ENCODE peak calls at places on chromosome 16, in five cellular contexts. E is stomach, S is AG10803, U is dorsolateral prefrontal cortex, K is foreskin fibroblast. Z is an unnamed sample.

GRCh38 chr16:27945233-27945975 is 118.1 kb downstream of the GSG1L start:
- DNase-seq in E (peak), S (no peak), U (no peak), K (no peak), Z (no peak)

GRCh38 chr16:53967172-53967571 is 263.2 kb downstream of the FTO start:
- DNase-seq in E (no peak), S (no peak), U (peak), K (no peak), Z (no peak)

GRCh38 chr16:47924950-47925349 is 230.8 kb downstream of the ABCC12 start:
- DNase-seq in E (no peak), S (no peak), U (no peak), K (no peak), Z (no peak)

GRCh38 chr16:8962393-8963009 is 1.2 kb downstream of the USP7 start:
- DNase-seq in E (peak), S (no peak), U (no peak), K (peak), Z (no peak)

GRCh38 chr16:86072328-86073102 is 173.6 kb downstream of the IRF8 start:
- DNase-seq in E (peak), S (peak), U (peak), K (peak), Z (peak)

GRCh38 chr16:48011466-48011865 is 144.3 kb downstream of the ABCC12 start:
- DNase-seq in E (no peak), S (no peak), U (no peak), K (no peak), Z (no peak)

GRCh38 chr16:57823836-57824235 is 21.5 kb upstream of the KIFC3 start:
- DNase-seq in E (no peak), S (no peak), U (no peak), K (no peak), Z (no peak)

GRCh38 chr16:78562650-78563049 is 463.2 kb downstream of the WWOX start:
- DNase-seq in E (no peak), S (no peak), U (no peak), K (no peak), Z (no peak)

GRCh38 chr16:66324785-66325184 is 41.7 kb upstream of the CDH5 start:
- DNase-seq in E (no peak), S (peak), U (peak), K (no peak), Z (no peak)

GRCh38 chr16:89319883-89320716 is 102.6 kb downstream of the ZNF778 start:
- DNase-seq in E (peak), S (peak), U (no peak), K (peak), Z (peak)

GRCh38 chr16:79097781-79098180 is 502.8 kb downstream of the MAF start:
- DNase-seq in E (no peak), S (no peak), U (no peak), K (no peak), Z (no peak)

GRCh38 chr16:85622683-85623082 is 9.6 kb downstream of the GSE1 start:
- DNase-seq in E (no peak), S (no peak), U (no peak), K (no peak), Z (no peak)

GRCh38 chr16:77194295-77195231 is 3.6 kb downstream of the MON1B start:
- DNase-seq in E (no peak), S (no peak), U (no peak), K (no peak), Z (no peak)

GRCh38 chr16:77190190-77190477 is 856 bp upstream of the MON1B start:
- DNase-seq in E (no peak), S (no peak), U (no peak), K (no peak), Z (no peak)

GRCh38 chr16:77191259-77191969 is 424 bp downstream of the MON1B start:
- DNase-seq in E (no peak), S (peak), U (no peak), K (peak), Z (peak)

GRCh38 chr16:77193377-77193776 is 2.4 kb downstream of the MON1B start:
- DNase-seq in E (no peak), S (no peak), U (no peak), K (no peak), Z (no peak)

GRCh38 chr16:77190478-77191258 is at the start of gene MON1B:
- DNase-seq in E (peak), S (peak), U (peak), K (peak), Z (peak)
- TF ChIP-seq CTCF in E (no peak), S (no peak), U (no peak), K (no peak), Z (no peak)

GRCh38 chr16:49281843-49282642 is 405 bp upstream of the CBLN1 start:
- DNase-seq in E (peak), S (peak), U (peak), K (peak), Z (peak)
- TF ChIP-seq CTCF in E (no peak), S (no peak), U (peak), K (no peak), Z (no peak)

GRCh38 chr16:63461248-63461841 is 1425.1 kb upstream of the CDH8 start:
- DNase-seq in E (no peak), S (peak), U (no peak), K (peak), Z (peak)
- TF ChIP-seq CTCF in E (no peak), S (peak), U (peak), K (peak), Z (peak)

GRCh38 chr16:67525176-67525860 is 3.3 kb upstream of the RIPOR1 start:
- DNase-seq in E (no peak), S (peak), U (no peak), K (peak), Z (no peak)
- TF ChIP-seq CTCF in E (no peak), S (peak), U (no peak), K (no peak), Z (peak)

DNA sequence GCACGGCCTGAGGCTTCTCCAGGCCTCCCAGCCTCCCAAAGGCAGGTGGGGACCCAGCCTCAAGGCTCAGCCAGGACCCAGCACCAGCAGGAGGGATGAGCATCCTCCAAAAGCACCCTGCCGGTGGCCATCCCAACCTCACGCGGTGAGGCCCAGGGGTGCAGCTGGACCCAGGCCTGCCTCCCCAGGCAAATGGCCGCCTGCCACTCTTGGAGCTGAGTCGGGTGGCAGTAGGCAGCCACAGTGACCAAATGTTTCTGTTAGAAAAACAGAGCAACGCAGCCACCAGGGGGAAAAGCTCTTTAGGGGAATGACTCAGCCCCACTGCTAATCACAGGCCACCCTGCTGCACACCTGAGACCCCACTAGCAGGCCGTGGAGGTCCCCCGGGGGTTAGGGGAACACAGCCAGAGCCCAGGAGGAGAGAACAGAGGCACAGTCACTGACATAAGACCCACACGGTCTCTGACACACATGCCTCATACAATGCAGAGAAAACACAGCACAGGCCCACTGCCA is 12.5 kb downstream of the BCAR1 start:
- DNase-seq in E (no peak), S (no peak), U (no peak), K (peak), Z (no peak)
- TF ChIP-seq CTCF in E (no peak), S (peak), U (no peak), K (peak), Z (peak)

GRCh38 chr16:15642557-15643452 is at the start of gene MARF1:
- DNase-seq in E (peak), S (peak), U (peak), K (peak), Z (peak)
- TF ChIP-seq CTCF in E (no peak), S (peak), U (no peak), K (peak), Z (peak)

DNA sequence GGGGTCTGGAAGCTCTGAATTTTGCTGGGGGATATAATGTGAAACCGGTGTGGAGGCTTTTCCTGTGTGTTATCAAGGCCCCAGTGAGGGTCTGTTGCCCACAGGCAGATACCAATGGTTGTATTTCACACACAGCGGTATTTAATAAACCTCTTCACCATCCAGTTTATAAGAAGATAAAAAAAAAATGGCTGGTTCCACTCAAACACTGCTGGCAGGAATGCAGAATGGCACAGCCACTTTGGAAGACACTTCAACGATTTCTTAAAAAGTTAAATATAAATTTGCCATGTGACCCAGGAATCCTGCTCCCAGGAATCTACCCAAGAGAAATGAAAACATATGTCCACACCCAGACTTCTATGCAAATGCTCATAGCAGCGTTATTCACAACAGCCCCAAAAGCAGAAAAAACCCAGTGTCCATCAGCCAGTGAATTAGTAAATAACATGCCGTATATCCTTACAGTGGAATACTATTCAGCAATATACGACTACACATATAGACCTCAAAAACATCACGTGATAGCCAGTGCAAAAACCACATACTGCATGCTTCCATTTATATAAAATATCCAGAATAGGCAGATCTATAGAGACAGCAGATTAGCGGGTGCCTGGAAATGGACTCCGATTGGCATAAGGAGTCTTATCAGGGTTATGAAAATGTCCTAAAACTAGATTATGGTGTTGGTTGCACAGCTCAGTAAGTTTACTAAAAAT is 38.7 kb downstream of the XYLT1 start:
- DNase-seq in E (no peak), S (peak), U (no peak), K (no peak), Z (no peak)
- TF ChIP-seq CTCF in E (no peak), S (peak), U (no peak), K (peak), Z (no peak)

GRCh38 chr16:1932050-1933028 is 10.7 kb downstream of the MSRB1 start:
- DNase-seq in E (peak), S (no peak), U (no peak), K (peak), Z (no peak)
- TF ChIP-seq CTCF in E (no peak), S (no peak), U (no peak), K (no peak), Z (peak)

GRCh38 chr16:15466886-15467781 is 32.7 kb downstream of the BMERB1 start:
- DNase-seq in E (no peak), S (no peak), U (no peak), K (peak), Z (peak)
- TF ChIP-seq CTCF in E (no peak), S (peak), U (no peak), K (no peak), Z (peak)

Z was measured in fibroblast of villous mesenchyme.